ENCODE peak calls at places on chromosome 11, in eight cellular contexts. J, H, A, C, V, K, U and M are unnamed samples. For H3K27me3, the result is how much of the 10 kb centered on the place peaks cover.

GRCh38 chr11:4418403-4418802 is 24.9 kb upstream of the TRIM21 start:
- DNase-seq in J (peak), H (no peak), A (no peak), C (no peak), V (no peak), K (no peak), U (no peak), M (no peak)

GRCh38 chr11:46565248-46565835 is 28.5 kb downstream of the AMBRA1 start:
- DNase-seq in J (no peak), H (no peak), A (no peak), C (no peak), V (no peak), K (no peak), U (no peak), M (no peak)

GRCh38 chr11:12063251-12063650 is 47.1 kb upstream of the MICAL2 start:
- DNase-seq in J (no peak), H (no peak), A (no peak), C (no peak), V (no peak), K (no peak), U (no peak), M (no peak)

GRCh38 chr11:121723261-121723741 is 270.5 kb upstream of the SORL1-AS1 start:
- DNase-seq in J (peak), H (peak), A (no peak), C (peak), V (no peak), K (no peak), U (no peak), M (no peak)

GRCh38 chr11:15801616-15802015 is 554.7 kb downstream of the SOX6 start:
- DNase-seq in J (no peak), H (no peak), A (no peak), C (no peak), V (no peak), K (no peak), U (no peak), M (no peak)

GRCh38 chr11:70637186-70637800 is 239.0 kb downstream of the CTTN start:
- DNase-seq in J (no peak), H (no peak), A (no peak), C (no peak), V (no peak), K (no peak), U (no peak), M (no peak)

GRCh38 chr11:13030857-13031256 is 21.7 kb downstream of the RASSF10 start:
- DNase-seq in J (peak), H (no peak), A (peak), C (no peak), V (peak), K (no peak), U (no peak), M (no peak)

GRCh38 chr11:61087426-61088119 is 14.7 kb upstream of the CD5 start:
- DNase-seq in J (no peak), H (no peak), A (no peak), C (no peak), V (no peak), K (no peak), U (no peak), M (no peak)

GRCh38 chr11:29312817-29313216 is 704.0 kb downstream of the KCNA4 start:
- DNase-seq in J (no peak), H (peak), A (no peak), C (no peak), V (no peak), K (no peak), U (peak), M (no peak)

DNA sequence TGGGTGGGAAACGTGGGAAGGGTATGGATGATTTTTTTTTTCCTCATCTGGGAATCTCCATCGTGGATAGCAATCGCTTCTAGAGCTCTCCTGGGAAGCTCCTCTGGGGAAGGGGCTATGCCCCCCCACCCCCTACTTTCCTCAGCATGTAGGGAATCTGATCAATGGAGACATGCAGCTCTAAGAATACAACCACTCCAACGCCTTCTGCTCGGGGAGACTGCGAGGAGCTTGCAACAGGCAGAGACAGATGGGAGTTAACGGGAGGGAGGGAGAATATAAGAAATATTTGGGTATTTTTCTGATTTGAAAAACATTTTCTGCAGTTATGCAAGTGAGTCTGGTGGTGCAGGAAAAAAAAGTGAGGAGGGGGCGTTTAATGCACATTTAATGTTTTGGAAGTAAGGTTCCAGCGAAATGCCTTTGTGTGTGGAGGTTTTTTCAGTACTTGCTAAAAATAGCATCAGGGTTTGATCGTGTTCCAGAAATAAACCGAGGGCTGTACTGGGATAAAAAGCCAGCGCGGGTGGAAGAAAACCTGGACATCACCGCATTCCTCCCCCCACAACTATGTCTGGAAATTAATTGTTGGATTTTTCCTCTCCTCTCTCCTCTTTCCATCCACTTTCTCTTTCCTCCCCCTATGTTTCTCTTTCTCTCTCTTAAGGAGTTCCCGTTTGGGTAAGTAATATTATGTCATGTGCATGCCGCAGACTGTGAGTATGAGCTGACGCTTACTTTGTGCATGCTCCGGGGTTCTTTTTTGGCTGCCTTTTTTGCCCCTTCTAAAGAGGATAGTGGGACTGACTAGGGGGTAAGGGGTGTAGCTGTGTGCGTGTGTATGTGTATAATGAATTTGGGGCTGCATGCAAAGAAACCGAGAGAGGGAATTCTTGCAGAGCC is 104.4 kb upstream of the HSD17B12 start:
- DNase-seq in J (no peak), H (peak), A (no peak), C (no peak), V (no peak), K (no peak), U (no peak), M (no peak)
- H3K27me3 ChIP-seq in J (under half), H (under half), A (half or more), C (half or more), V (under half), K (under half), U (half or more), M (under half)

DNA sequence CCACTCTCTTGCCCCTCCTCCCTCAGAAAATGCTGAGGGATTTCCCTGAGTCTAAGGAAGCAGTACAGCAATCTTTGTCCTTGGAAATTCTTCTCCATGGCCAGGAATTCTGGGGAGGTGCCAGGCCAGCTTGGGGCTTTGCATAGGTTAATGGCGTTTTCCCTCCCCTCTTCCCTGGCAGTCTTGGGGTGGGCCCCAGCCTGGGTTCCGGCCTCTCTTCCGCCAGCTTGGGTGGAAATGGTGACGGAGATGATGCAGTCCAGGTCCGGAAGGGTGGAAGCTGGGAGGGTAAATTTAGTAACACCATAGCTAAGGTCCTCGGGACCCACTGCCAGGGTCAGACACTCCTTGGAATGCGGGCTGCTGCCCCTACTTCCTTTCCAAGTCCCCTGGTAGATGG is 5.0 kb downstream of the PHLDB1 start:
- DNase-seq in J (peak), H (peak), A (no peak), C (no peak), V (no peak), K (no peak), U (no peak), M (no peak)
- H3K27ac ChIP-seq in J (peak), H (peak), A (peak), C (peak), V (no peak), K (peak), U (no peak), M (peak)

DNA sequence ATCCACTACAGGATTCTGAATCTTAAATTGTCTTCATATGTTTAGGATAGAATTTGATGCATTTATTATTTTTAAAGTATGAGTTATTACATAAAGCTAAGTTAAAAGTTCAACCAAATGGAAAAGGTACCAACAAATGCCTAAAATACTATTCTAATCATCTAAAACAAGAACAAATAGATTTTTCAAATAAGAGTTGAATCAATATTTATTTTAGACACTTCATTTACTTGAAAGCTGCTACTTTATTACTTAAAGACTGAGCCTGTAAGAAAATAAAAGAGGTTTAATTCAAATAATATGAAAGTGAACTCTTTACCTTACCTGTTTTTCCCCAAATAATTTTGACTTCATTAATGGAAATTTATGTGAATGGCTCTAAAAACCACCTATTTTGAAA is 16.9 kb downstream of the LDHAL6A start:
- DNase-seq in J (no peak), H (no peak), A (no peak), C (no peak), V (no peak), K (no peak), U (no peak), M (no peak)
- H3K27me3 ChIP-seq in J (under half), H (under half), A (under half), C (under half), V (under half), K (under half), U (under half), M (under half)

DNA sequence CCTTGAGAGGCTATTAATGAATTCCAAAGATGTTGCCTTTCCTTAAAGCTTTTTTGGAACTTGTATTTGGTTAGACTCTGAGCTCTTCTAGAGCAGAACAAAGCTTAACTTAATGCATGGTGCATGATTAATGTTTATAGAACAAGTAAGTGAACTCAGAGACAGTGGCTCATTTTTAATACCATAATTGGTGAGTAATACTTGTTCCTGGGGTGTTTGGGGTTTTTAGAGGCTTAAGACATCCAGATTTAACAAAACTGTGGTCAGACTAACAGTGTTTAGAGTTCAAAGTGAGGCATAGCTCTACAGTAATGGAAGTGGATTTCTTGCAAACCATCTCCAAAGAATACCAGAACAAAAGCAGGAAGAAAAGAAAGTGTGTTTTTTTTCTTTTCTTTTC is 73.7 kb upstream of the CTSC start:
- DNase-seq in J (no peak), H (peak), A (no peak), C (no peak), V (no peak), K (no peak), U (peak), M (no peak)
- H3K27ac ChIP-seq in J (no peak), H (no peak), A (no peak), C (no peak), V (no peak), K (no peak), U (peak), M (no peak)